ENCODE peak calls at places on chromosomes 11 and 22, in four cellular contexts. H is K562, D is HL-60, U is GM12878. S is an unnamed sample.

GRCh38 chr11:9493492-9493891 is 32.7 kb downstream of the ZNF143 start:
- DNase-seq in D (no peak), U (no peak), H (no peak), S (no peak)

GRCh38 chr11:66607126-66607834 is 9.2 kb upstream of the RBM14 start:
- DNase-seq in H (no peak), U (no peak), D (no peak), S (no peak)

GRCh38 chr11:14078941-14079522 is 116.5 kb downstream of the SPON1 start:
- DNase-seq in U (no peak), D (no peak), H (no peak), S (no peak)

GRCh38 chr11:123641495-123641840 is 13.0 kb downstream of the SCN3B start:
- DNase-seq in H (no peak), D (no peak), U (no peak), S (no peak)

GRCh38 chr11:90309693-90310092 is 86.8 kb upstream of the CHORDC1 start:
- DNase-seq in D (no peak), U (no peak), H (no peak), S (no peak)

GRCh38 chr11:3008746-3009336 is 16.7 kb upstream of the NAP1L4 start:
- DNase-seq in D (no peak), H (no peak), U (no peak), S (no peak)

GRCh38 chr22:27075028-27075678 is 417.8 kb downstream of the MIAT start:
- DNase-seq in U (no peak), H (no peak), D (no peak), S (no peak)

GRCh38 chr11:124900464-124900863 is 2.8 kb upstream of the ROBO4 start:
- DNase-seq in D (no peak), U (no peak), H (no peak), S (no peak)

GRCh38 chr22:20027966-20028854 is 7.3 kb downstream of the TANGO2 start:
- DNase-seq in U (no peak), D (no peak), H (peak; percentile 78), S (no peak)

GRCh38 chr11:66595245-66595904 is 2.4 kb downstream of the CCS start:
- DNase-seq in U (peak; percentile 37), D (no peak), H (peak; percentile 72), S (no peak)

GRCh38 chr11:61777234-61778090 is 14.9 kb downstream of the TMEM258 start:
- DNase-seq in D (peak; percentile 62), H (no peak), U (no peak), S (peak; percentile 67)

GRCh38 chr11:125229006-125229405 is 64.5 kb downstream of the PKNOX2 start:
- DNase-seq in D (no peak), H (no peak), U (no peak), S (no peak)

GRCh38 chr11:72069787-72070251 is 10.5 kb downstream of the NUMA1 start:
- DNase-seq in H (peak; percentile 60), U (no peak), D (peak; percentile 60), S (no peak)

GRCh38 chr11:85602551-85603218 is 24.5 kb downstream of the DLG2 start:
- DNase-seq in H (no peak), D (peak; percentile 37), U (no peak), S (no peak)

GRCh38 chr11:11717064-11717725 is 95.4 kb upstream of the GALNT18 start:
- DNase-seq in D (no peak), H (no peak), U (no peak), S (no peak)

GRCh38 chr11:1847006-1847735 is 5.7 kb upstream of the LSP1 start:
- DNase-seq in H (no peak), U (no peak), D (no peak), S (no peak)
- TF ChIP-seq SPI1 in H (no peak), U (no peak), D (no peak), S (no peak)

GRCh38 chr22:48765595-48765994 is 1062.1 kb downstream of the BRD1 start:
- DNase-seq in U (no peak), D (no peak), H (no peak), S (no peak)
- TF ChIP-seq SPI1 in U (no peak), D (no peak), H (no peak), S (no peak)

GRCh38 chr11:101915811-101916291 is 471 bp downstream of the ANGPTL5 start:
- DNase-seq in U (no peak), H (no peak), D (no peak), S (no peak)
- TF ChIP-seq SPI1 in U (peak; percentile 96), H (peak; percentile 60), D (peak; percentile 85), S (peak; percentile 97)

GRCh38 chr11:36360318-36360717 is 64.2 kb downstream of the PRR5L start:
- DNase-seq in D (no peak), H (no peak), U (no peak), S (no peak)

GRCh38 chr11:36356201-36356600 is 60.1 kb downstream of the PRR5L start:
- DNase-seq in H (no peak), D (no peak), U (peak; percentile 57), S (no peak)

GRCh38 chr11:36357831-36358230 is 61.7 kb downstream of the PRR5L start:
- DNase-seq in U (no peak), H (no peak), D (no peak), S (no peak)

GRCh38 chr11:36360833-36361232 is 64.7 kb downstream of the PRR5L start:
- DNase-seq in H (no peak), D (no peak), U (no peak), S (no peak)

GRCh38 chr11:36358436-36358835 is 62.3 kb downstream of the PRR5L start:
- DNase-seq in U (no peak), H (no peak), D (no peak), S (no peak)
- TF ChIP-seq SPI1 in U (no peak), H (no peak), D (no peak), S (no peak)

DNA sequence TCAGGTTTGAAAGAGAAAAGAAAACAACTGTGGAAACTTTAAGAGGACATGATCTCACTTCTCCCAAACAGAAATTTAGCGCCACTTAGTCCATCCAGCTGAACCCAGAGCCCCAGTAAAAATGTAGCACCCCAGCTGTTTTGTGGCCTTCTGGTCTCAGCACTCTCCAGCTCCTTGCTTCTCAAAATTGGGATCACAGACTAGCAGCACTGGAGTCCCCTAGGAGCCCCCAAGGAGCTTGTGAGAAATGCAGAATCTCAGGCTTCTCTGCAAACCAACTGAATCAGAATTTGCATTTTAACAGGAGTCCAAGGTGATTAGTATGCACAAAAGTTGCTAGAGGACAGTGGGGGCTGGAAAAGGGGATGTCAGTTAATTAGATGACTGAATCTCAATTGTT is 89.8 kb upstream of the FIBIN start:
- DNase-seq in D (no peak), U (no peak), H (no peak), S (no peak)
- TF ChIP-seq SPI1 in D (no peak), U (no peak), H (no peak), S (no peak)

GRCh38 chr11:93491941-93492340 is 51.2 kb downstream of the SMCO4 start:
- DNase-seq in D (no peak), U (no peak), H (no peak), S (no peak)

GRCh38 chr11:93490996-93491618 is 52.1 kb downstream of the SMCO4 start:
- DNase-seq in H (peak; percentile 21), U (no peak), D (no peak), S (no peak)

GRCh38 chr11:93494341-93494740 is 48.9 kb downstream of the SMCO4 start:
- DNase-seq in U (no peak), D (no peak), H (no peak), S (no peak)

GRCh38 chr11:93492464-93493251 is 50.5 kb downstream of the SMCO4 start:
- DNase-seq in H (no peak), D (no peak), U (no peak), S (no peak)

GRCh38 chr11:93493252-93493897 is 49.8 kb downstream of the SMCO4 start:
- DNase-seq in H (no peak), D (no peak), U (no peak), S (no peak)
- TF ChIP-seq SPI1 in H (no peak), D (no peak), U (no peak), S (no peak)

GRCh38 chr11:130473056-130473794 is 24.8 kb downstream of the ADAMTS15 start:
- DNase-seq in H (no peak), D (no peak), U (no peak), S (no peak)
- TF ChIP-seq SPI1 in H (no peak), D (no peak), U (no peak), S (no peak)

GRCh38 chr11:44733877-44734276 is 7.1 kb downstream of the TSPAN18 start:
- DNase-seq in D (no peak), U (no peak), H (no peak), S (no peak)
- TF ChIP-seq SPI1 in D (no peak), U (no peak), H (no peak), S (no peak)

DNA sequence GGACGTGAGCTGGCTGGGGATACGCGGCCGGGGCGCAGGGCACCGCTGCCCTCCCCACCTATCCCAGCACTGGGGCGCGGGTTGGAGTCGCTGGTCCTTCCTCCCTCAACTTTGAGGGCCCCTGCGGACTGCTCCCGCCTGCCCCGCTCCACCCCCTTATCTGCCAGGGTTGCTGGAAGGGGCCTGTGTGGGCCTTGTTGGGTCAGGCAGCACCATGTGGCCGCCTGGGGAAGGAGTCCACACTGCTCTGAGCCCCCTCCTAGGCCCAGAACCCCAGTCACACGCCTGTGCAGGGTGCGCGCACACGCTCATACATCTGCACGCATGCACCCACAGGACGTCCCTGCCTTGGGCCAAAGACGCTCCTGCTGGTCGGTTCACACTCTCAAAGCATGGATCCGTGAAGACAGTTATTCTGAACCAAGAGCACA is 595 bp downstream of the TUB start:
- DNase-seq in U (no peak), H (no peak), D (no peak), S (no peak)
- TF ChIP-seq SPI1 in U (no peak), H (no peak), D (no peak), S (no peak)

DNA sequence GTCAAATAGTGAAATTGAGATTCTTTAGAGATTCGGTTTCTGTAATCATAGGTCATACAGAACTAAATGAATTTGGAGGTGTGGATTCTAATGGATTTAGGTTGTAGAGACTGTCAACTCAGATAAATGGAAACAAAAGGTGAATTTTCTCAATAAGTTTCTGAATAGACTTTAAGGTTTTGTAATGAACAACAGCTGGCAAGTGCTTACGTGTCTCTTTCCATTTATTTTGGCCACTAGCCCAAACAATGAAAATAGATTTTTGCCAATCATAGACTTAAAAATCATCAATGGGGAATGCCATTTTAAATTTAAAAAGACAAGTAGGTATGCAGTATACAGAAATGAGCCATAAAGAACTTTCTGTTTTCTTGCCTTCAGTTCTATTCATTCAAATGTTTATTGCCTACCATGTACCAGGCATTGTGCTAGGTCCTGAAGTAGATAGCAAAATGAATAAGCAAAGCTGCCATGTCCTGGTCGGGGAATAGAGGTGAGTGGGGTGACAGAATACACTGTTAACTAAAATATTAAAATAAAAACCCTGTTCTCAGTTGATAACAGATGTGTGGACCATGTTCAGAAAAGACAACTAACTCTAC is 16.9 kb upstream of the TMEM135 start:
- DNase-seq in U (no peak), D (no peak), H (no peak), S (no peak)
- TF ChIP-seq SPI1 in U (no peak), D (no peak), H (no peak), S (no peak)